ENCODE peak calls at places on chromosomes 12 and 14, in five cellular contexts. F, O, K, X and A are unnamed samples.
A peak's percentile ranks its signal among the peaks of the same experiment; 100 is the strongest.

GRCh38 chr14:69853774-69854173 is 25.4 kb upstream of the SMOC1 start:
- DNase-seq in F (no peak), X (no peak), O (no peak), K (no peak), A (no peak)

GRCh38 chr12:51471465-51471864 is 46.8 kb downstream of the SLC4A8 start:
- DNase-seq in X (no peak), F (no peak), K (no peak), O (no peak), A (no peak)

GRCh38 chr12:21599143-21599999 is 5.3 kb downstream of the GYS2 start:
- DNase-seq in O (no peak), F (no peak), K (no peak), X (no peak), A (no peak)

GRCh38 chr12:89468648-89469326 is 55.8 kb downstream of the GALNT4 start:
- DNase-seq in O (no peak), K (no peak), F (no peak), X (no peak), A (no peak)

GRCh38 chr12:94558612-94559011 is 91.7 kb downstream of the TMCC3 start:
- DNase-seq in O (no peak), F (no peak), K (no peak), X (no peak), A (no peak)

GRCh38 chr12:131390408-131391100 is 320.3 kb upstream of the SFSWAP start:
- DNase-seq in O (peak; percentile 75), F (no peak), K (peak; percentile 65), X (no peak), A (no peak)

GRCh38 chr12:25591132-25591531 is 38.0 kb upstream of the LMNTD1 start:
- DNase-seq in O (peak; percentile 15), X (no peak), F (no peak), K (peak; percentile 8), A (no peak)

GRCh38 chr12:47903151-47903611 is 1.6 kb downstream of the VDR start:
- DNase-seq in O (no peak), K (no peak), F (no peak), X (peak; percentile 43), A (no peak)

GRCh38 chr12:4833511-4833910 is 76.2 kb upstream of the KCNA1 start:
- DNase-seq in O (no peak), X (no peak), K (no peak), F (no peak), A (no peak)

GRCh38 chr12:94435511-94435927 is 24.1 kb downstream of the CEP83 start:
- DNase-seq in F (no peak), K (no peak), X (no peak), O (no peak), A (no peak)

GRCh38 chr14:57575482-57575881 is 81.8 kb upstream of the CCDC198 start:
- DNase-seq in K (no peak), X (no peak), F (no peak), O (no peak), A (no peak)

GRCh38 chr14:103738706-103739451 is 23.3 kb downstream of the ZFYVE21 start:
- DNase-seq in K (no peak), F (no peak), X (no peak), O (no peak), A (no peak)

GRCh38 chr14:50786821-50787464 is 44.0 kb downstream of the NIN start:
- DNase-seq in K (no peak), O (no peak), X (no peak), F (no peak), A (no peak)

GRCh38 chr12:44510510-44510909 is 365.6 kb downstream of the NELL2 start:
- DNase-seq in X (no peak), O (peak; percentile 2), F (no peak), K (no peak), A (no peak)

GRCh38 chr12:127191124-127191523 is 1075.8 kb upstream of the TMEM132C start:
- DNase-seq in K (no peak), X (no peak), F (no peak), O (no peak), A (no peak)

GRCh38 chr14:29773990-29774389 is 153.7 kb downstream of the PRKD1 start:
- DNase-seq in K (no peak), X (no peak), O (no peak), F (no peak), A (no peak)

GRCh38 chr14:75934998-75935628 is 46.7 kb downstream of the TGFB3 start:
- DNase-seq in F (no peak), X (no peak), K (no peak), O (no peak), A (no peak)

GRCh38 chr12:129863938-129864337 is 39.9 kb downstream of the TMEM132D start:
- DNase-seq in X (no peak), O (peak; percentile 36), K (no peak), F (no peak), A (no peak)

GRCh38 chr12:21839776-21840175 is 65.3 kb upstream of the KCNJ8 start:
- DNase-seq in O (no peak), X (no peak), F (no peak), K (no peak), A (no peak)

GRCh38 chr14:88252536-88252935 is 70.5 kb downstream of the KCNK10 start:
- DNase-seq in X (no peak), K (no peak), O (no peak), F (no peak), A (no peak)

GRCh38 chr14:71709076-71709475 is 223.2 kb upstream of the RGS6 start:
- DNase-seq in X (no peak), K (no peak), F (no peak), O (no peak), A (no peak)

GRCh38 chr12:45284096-45284901 is 68.4 kb downstream of the ANO6 start:
- DNase-seq in O (peak; percentile 77), F (no peak), X (no peak), K (no peak), A (peak; percentile 57)

GRCh38 chr12:12733118-12733517 is 15.9 kb downstream of the CDKN1B start:
- DNase-seq in K (no peak), F (no peak), O (no peak), X (no peak), A (no peak)

GRCh38 chr12:12734561-12735071 is 17.4 kb downstream of the CDKN1B start:
- DNase-seq in F (no peak), X (peak; percentile 66), O (no peak), K (no peak), A (no peak)

GRCh38 chr12:12735301-12735700 is 18.1 kb downstream of the CDKN1B start:
- DNase-seq in O (no peak), F (no peak), K (no peak), X (no peak), A (no peak)

GRCh38 chr12:12734054-12734453 is 16.9 kb downstream of the CDKN1B start:
- DNase-seq in O (no peak), K (no peak), F (no peak), X (no peak), A (no peak)

GRCh38 chr12:12736759-12737676 is 19.9 kb downstream of the CDKN1B start:
- DNase-seq in O (peak; percentile 75), F (no peak), K (no peak), X (peak; percentile 44), A (no peak)
- TF ChIP-seq CTCF in O (peak; percentile 69), F (peak; percentile 77), K (no peak), X (peak; percentile 53), A (peak; percentile 52)

GRCh38 chr14:35138585-35138984 is 16.2 kb downstream of the PRORP start:
- DNase-seq in K (no peak), F (no peak), X (no peak), O (no peak), A (no peak)

GRCh38 chr14:35144029-35144428 is 21.7 kb downstream of the PRORP start:
- DNase-seq in O (no peak), K (no peak), X (no peak), F (no peak), A (no peak)

GRCh38 chr14:35146711-35147149 is 24.4 kb downstream of the PRORP start:
- DNase-seq in K (no peak), F (no peak), O (no peak), X (no peak), A (no peak)

DNA sequence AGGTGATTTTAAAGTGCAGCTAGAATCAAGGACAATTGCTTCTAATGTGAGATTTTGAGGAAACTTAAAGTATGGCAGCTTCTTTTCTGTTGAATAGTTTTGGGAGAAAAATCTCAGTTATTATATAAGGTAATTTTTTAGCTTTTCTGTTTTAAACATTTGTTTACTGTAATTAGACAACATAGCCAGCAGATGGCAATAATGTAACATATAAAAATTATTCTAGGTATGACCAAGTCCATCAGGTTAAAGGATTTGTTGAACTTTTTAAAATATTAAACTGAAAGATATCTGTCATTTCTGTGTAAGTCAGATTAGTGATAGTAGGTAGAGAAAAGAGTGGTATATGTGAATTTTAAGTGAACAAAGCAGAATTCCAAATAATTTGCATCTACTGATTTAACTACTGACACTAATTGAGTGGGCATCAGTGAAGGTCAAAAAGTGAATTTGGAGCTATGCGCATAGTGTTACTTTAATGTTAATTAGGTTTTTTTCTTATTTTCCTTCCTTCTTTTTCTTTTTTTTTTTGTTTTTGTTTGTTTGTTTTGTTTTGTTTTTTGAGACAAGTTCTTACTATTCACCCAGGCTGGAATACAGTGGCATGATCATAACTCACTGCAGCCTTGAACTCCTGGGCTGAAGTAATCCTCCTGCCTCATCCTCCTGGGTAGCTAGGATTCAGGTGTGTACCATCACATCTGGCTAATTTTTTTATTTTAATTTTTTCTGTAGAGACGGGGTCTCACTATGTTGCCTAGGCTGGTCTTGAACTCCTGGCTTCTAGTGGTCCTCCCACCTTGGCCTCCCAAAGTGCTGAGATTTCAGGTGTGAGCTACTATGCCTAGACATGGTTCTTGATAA is 18.6 kb downstream of the PRORP start:
- DNase-seq in F (no peak), K (no peak), X (no peak), O (peak; percentile 31), A (no peak)
- TF ChIP-seq CTCF in F (peak; percentile 60), K (peak; percentile 81), X (peak; percentile 59), O (peak; percentile 70), A (peak; percentile 75)

GRCh38 chr12:29088611-29089219 is 60.4 kb upstream of the FAR2 start:
- DNase-seq in O (peak; percentile 59), F (no peak), K (no peak), X (no peak), A (no peak)

GRCh38 chr12:29081101-29081500 is 68.0 kb upstream of the FAR2 start:
- DNase-seq in F (no peak), K (no peak), X (no peak), O (no peak), A (no peak)

GRCh38 chr12:29082522-29082921 is 66.6 kb upstream of the FAR2 start:
- DNase-seq in X (no peak), F (no peak), O (no peak), K (no peak), A (no peak)

GRCh38 chr12:29086325-29087271 is 62.5 kb upstream of the FAR2 start:
- DNase-seq in K (no peak), O (no peak), X (no peak), F (no peak), A (no peak)
- TF ChIP-seq CTCF in K (no peak), O (no peak), X (no peak), F (no peak), A (no peak)

GRCh38 chr14:47541652-47542051 is 133.8 kb downstream of the MDGA2 start:
- DNase-seq in K (no peak), X (no peak), O (peak; percentile 16), F (no peak), A (no peak)

GRCh38 chr14:47536341-47536740 is 139.1 kb downstream of the MDGA2 start:
- DNase-seq in F (no peak), O (peak; percentile 27), X (no peak), K (no peak), A (no peak)

DNA sequence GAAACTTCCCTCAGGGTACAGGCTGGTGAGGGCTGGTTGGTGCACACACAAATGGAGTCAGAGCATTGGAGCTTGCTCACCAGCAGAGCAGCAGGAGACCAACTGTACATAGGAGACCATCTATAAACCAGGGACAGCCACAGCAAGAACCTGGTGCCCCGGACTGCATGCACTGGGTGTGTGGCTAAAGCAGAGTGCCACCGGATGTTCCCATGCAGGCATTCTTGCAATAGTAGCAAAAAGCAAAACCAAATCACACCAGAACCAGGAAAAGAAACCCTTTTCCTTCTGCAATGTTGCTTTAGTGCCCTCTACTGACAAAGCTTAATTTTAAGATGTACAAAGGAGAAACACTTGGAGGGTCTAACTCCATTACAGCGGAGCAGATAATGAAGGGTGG is 136.3 kb downstream of the MDGA2 start:
- DNase-seq in X (no peak), K (peak; percentile 6), F (no peak), O (peak; percentile 81), A (peak; percentile 16)
- TF ChIP-seq CTCF in X (no peak), K (no peak), F (peak; percentile 44), O (peak; percentile 78), A (no peak)